ENCODE peak calls at places on chromosomes 12 and 14, in six cellular contexts. One of them, this sample, is unnamed.

GRCh38 chr14:23183479-23183878 is at the start of gene SLC7A8:
- DNase-seq in IMR-90: no peak
- DNase-seq in H9: peak; percentile 77
- DNase-seq in H1: peak; percentile 78
- DNase-seq in mesenchymal stem cell: no peak
- DNase-seq in trophoblast cell: no peak
- DNase-seq in this sample: no peak

GRCh38 chr14:93160353-93160801 is 24.3 kb downstream of the MOAP1 start:
- DNase-seq in IMR-90: no peak
- DNase-seq in H9: peak; percentile 54
- DNase-seq in H1: no peak
- DNase-seq in mesenchymal stem cell: no peak
- DNase-seq in trophoblast cell: peak; percentile 27
- DNase-seq in this sample: no peak

GRCh38 chr12:76445469-76445868 is 97.3 kb upstream of the BBS10 start:
- DNase-seq in IMR-90: peak; percentile 21
- DNase-seq in H9: no peak
- DNase-seq in H1: no peak
- DNase-seq in mesenchymal stem cell: no peak
- DNase-seq in trophoblast cell: no peak
- DNase-seq in this sample: no peak

GRCh38 chr12:53193953-53194716 is 12.9 kb downstream of the ITGB7 start:
- DNase-seq in IMR-90: no peak
- DNase-seq in H9: no peak
- DNase-seq in H1: no peak
- DNase-seq in mesenchymal stem cell: no peak
- DNase-seq in trophoblast cell: no peak
- DNase-seq in this sample: no peak

GRCh38 chr14:33297565-33297964 is 358.9 kb downstream of the NPAS3 start:
- DNase-seq in IMR-90: no peak
- DNase-seq in H9: peak; percentile 30
- DNase-seq in H1: no peak
- DNase-seq in mesenchymal stem cell: no peak
- DNase-seq in trophoblast cell: no peak
- DNase-seq in this sample: no peak

GRCh38 chr12:106780010-106780625 is 5.6 kb downstream of the RIC8B start:
- DNase-seq in IMR-90: peak; percentile 70
- DNase-seq in H9: no peak
- DNase-seq in H1: no peak
- DNase-seq in mesenchymal stem cell: peak; percentile 71
- DNase-seq in trophoblast cell: peak; percentile 96
- DNase-seq in this sample: no peak

GRCh38 chr12:84757978-84758377 is 154.6 kb downstream of the SLC6A15 start:
- DNase-seq in IMR-90: peak; percentile 50
- DNase-seq in H9: no peak
- DNase-seq in H1: no peak
- DNase-seq in mesenchymal stem cell: peak; percentile 75
- DNase-seq in trophoblast cell: no peak
- DNase-seq in this sample: no peak

GRCh38 chr12:105198961-105199360 is 37.0 kb downstream of the APPL2 start:
- DNase-seq in IMR-90: no peak
- DNase-seq in H9: no peak
- DNase-seq in H1: no peak
- DNase-seq in mesenchymal stem cell: no peak
- DNase-seq in trophoblast cell: no peak
- DNase-seq in this sample: no peak

GRCh38 chr12:111409403-111410228 is 3.9 kb downstream of the SH2B3 start:
- DNase-seq in IMR-90: peak; percentile 67
- DNase-seq in H9: peak; percentile 63
- DNase-seq in H1: no peak
- DNase-seq in mesenchymal stem cell: peak; percentile 94
- DNase-seq in trophoblast cell: no peak
- DNase-seq in this sample: no peak

GRCh38 chr14:104968153-104968527 is 10.0 kb downstream of the AHNAK2 start:
- DNase-seq in IMR-90: peak; percentile 35
- DNase-seq in H9: peak; percentile 69
- DNase-seq in H1: peak; percentile 79
- DNase-seq in mesenchymal stem cell: peak; percentile 70
- DNase-seq in trophoblast cell: peak; percentile 24
- DNase-seq in this sample: no peak

GRCh38 chr12:54191550-54192022 is 2.8 kb upstream of the SMUG1 start:
- DNase-seq in IMR-90: peak; percentile 79
- DNase-seq in H9: peak; percentile 89
- DNase-seq in H1: peak; percentile 85
- DNase-seq in mesenchymal stem cell: peak; percentile 86
- DNase-seq in trophoblast cell: peak; percentile 90
- DNase-seq in this sample: peak; percentile 91

GRCh38 chr14:37745657-37746056 is 150.2 kb downstream of the TTC6 start:
- DNase-seq in IMR-90: no peak
- DNase-seq in H9: no peak
- DNase-seq in H1: no peak
- DNase-seq in mesenchymal stem cell: no peak
- DNase-seq in trophoblast cell: no peak
- DNase-seq in this sample: no peak

DNA sequence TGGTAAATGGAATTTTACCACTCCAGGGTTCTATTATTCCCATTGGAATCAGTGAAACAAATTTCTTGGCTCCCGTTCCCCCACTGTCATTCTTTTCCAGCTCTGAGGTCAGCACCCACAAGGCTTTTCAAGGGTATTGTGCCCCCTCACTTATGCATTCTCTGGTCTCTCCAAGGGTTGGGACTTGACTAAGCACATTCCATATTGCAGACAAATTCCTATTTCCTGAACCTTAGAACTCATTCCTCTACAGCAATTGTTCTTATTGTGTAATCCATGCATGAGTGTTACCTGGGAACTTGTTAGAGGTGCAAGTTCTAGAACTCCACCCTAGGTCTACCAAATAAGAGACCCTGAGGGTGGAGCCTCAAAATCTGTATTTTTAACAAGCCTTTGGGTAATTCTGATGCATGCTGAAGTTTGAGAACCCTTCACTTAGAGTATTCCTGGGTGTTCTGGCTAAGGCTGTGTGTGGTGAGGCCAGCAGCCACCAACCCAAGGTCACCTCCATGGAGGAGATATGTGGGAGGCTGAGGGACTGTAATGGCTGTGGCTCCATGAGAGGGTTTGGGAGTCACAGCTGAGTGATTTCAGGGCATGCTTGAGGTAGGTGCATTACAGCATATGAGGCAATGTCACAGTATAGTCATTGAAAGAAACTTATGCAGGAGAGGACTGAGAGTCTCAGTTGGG is 150.9 kb downstream of the TTC6 start:
- DNase-seq in IMR-90: no peak
- DNase-seq in H9: no peak
- DNase-seq in H1: no peak
- DNase-seq in mesenchymal stem cell: no peak
- DNase-seq in trophoblast cell: no peak
- DNase-seq in this sample: no peak
- H3K14ac ChIP-seq in IMR-90: no peak overlapping the region
- H3K14ac ChIP-seq in H9: no peak overlapping the region
- H3K14ac ChIP-seq in H1: no peak overlapping the region
- H3K14ac ChIP-seq in mesenchymal stem cell: no peak overlapping the region
- H3K14ac ChIP-seq in trophoblast cell: no peak overlapping the region
- H3K14ac ChIP-seq in this sample: no peak overlapping the region

GRCh38 chr14:27077181-27077738 is 479.4 kb upstream of the NOVA1 start:
- DNase-seq in IMR-90: no peak
- DNase-seq in H9: no peak
- DNase-seq in H1: no peak
- DNase-seq in mesenchymal stem cell: no peak
- DNase-seq in trophoblast cell: no peak
- DNase-seq in this sample: no peak
- H4K8ac ChIP-seq in IMR-90: no peak overlapping the region
- H4K8ac ChIP-seq in H9: no peak overlapping the region
- H4K8ac ChIP-seq in H1: no peak overlapping the region
- H4K8ac ChIP-seq in mesenchymal stem cell: no peak overlapping the region
- H4K8ac ChIP-seq in trophoblast cell: no peak overlapping the region
- H4K8ac ChIP-seq in this sample: no peak overlapping the region

DNA sequence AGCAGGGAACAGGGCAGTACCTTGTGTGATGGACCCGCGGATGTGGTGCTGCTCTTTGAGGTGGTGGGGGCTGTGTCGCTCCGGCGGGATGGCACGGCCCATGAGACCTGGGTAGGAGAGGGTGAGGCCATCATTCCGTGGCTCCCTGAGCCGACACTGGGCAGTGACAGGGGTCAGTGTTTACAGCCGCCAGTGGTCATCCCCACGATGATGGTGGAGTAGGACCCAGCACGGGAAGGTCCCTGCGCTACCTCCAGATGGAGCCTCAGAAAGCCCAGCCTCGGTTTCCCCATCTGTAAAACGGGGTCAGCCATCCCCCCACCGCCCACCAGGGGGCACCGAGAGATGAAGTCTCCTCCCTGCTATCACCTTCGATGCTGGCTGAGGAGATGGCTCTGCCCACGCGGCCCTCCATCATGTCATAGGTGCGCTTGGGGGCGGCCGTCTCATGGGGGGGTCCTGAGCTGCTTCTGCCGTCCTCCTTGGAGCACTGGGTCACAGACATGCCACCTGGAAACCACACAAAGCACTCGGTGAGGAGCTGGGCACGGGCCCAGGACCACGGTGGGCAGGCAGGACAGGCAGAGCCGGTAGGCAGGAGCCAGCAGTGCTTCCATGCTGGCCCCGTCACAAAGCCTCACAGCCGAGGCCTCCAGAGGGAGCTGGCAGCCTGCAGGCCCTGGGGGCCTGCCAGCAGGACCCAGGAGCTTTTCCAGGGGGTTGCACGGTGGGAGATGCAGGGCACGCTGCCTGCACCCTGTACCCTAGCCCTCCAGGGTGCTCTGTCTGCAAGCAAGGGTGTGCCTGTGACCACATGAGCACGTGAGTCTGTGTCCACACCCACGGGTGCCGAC is 53.1 kb downstream of the RFLNA start:
- DNase-seq in IMR-90: no peak
- DNase-seq in H9: no peak
- DNase-seq in H1: peak; percentile 74
- DNase-seq in mesenchymal stem cell: no peak
- DNase-seq in trophoblast cell: no peak
- DNase-seq in this sample: no peak
- H3K14ac ChIP-seq in IMR-90: no peak overlapping the region
- H3K14ac ChIP-seq in H9: no peak overlapping the region
- H3K14ac ChIP-seq in H1: no peak overlapping the region
- H3K14ac ChIP-seq in mesenchymal stem cell: no peak overlapping the region
- H3K14ac ChIP-seq in trophoblast cell: no peak overlapping the region
- H3K14ac ChIP-seq in this sample: peak overlapping the region; percentile 75

GRCh38 chr12:51023625-51024395 is 2.4 kb downstream of the SLC11A2 start:
- DNase-seq in IMR-90: peak; percentile 27
- DNase-seq in H9: no peak
- DNase-seq in H1: no peak
- DNase-seq in mesenchymal stem cell: no peak
- DNase-seq in trophoblast cell: no peak
- DNase-seq in this sample: no peak

GRCh38 chr12:51027342-51027835 is 1.2 kb upstream of the SLC11A2 start:
- DNase-seq in IMR-90: no peak
- DNase-seq in H9: no peak
- DNase-seq in H1: no peak
- DNase-seq in mesenchymal stem cell: no peak
- DNase-seq in trophoblast cell: no peak
- DNase-seq in this sample: no peak

GRCh38 chr12:51025182-51025747 is 919 bp downstream of the SLC11A2 start:
- DNase-seq in IMR-90: no peak
- DNase-seq in H9: no peak
- DNase-seq in H1: no peak
- DNase-seq in mesenchymal stem cell: no peak
- DNase-seq in trophoblast cell: no peak
- DNase-seq in this sample: no peak

GRCh38 chr12:51028126-51028810 is 2.1 kb upstream of the SLC11A2 start:
- DNase-seq in IMR-90: peak; percentile 33
- DNase-seq in H9: peak; percentile 72
- DNase-seq in H1: no peak
- DNase-seq in mesenchymal stem cell: peak; percentile 59
- DNase-seq in trophoblast cell: peak; percentile 84
- DNase-seq in this sample: peak; percentile 21

GRCh38 chr12:51025748-51026654 is at the start of gene SLC11A2:
- DNase-seq in IMR-90: peak; percentile 90
- DNase-seq in H9: peak; percentile 99
- DNase-seq in H1: peak; percentile 95
- DNase-seq in mesenchymal stem cell: peak; percentile 94
- DNase-seq in trophoblast cell: peak; percentile 97
- DNase-seq in this sample: peak; percentile 94
- H4K8ac ChIP-seq in IMR-90: peak within 1 kb of the TSS; percentile 79
- H4K8ac ChIP-seq in H9: no peak within 1 kb of the TSS
- H4K8ac ChIP-seq in H1: peak within 1 kb of the TSS; percentile 96
- H4K8ac ChIP-seq in mesenchymal stem cell: peak within 1 kb of the TSS; percentile 97
- H4K8ac ChIP-seq in trophoblast cell: peak within 1 kb of the TSS; percentile 96
- H4K8ac ChIP-seq in this sample: peak within 1 kb of the TSS; percentile 57

GRCh38 chr12:116318738-116319050 is 41.2 kb upstream of the MED13L start:
- DNase-seq in IMR-90: no peak
- DNase-seq in H9: no peak
- DNase-seq in H1: no peak
- DNase-seq in mesenchymal stem cell: no peak
- DNase-seq in trophoblast cell: no peak
- DNase-seq in this sample: no peak
- H3K14ac ChIP-seq in IMR-90: peak overlapping the region; percentile 64
- H3K14ac ChIP-seq in H9: no peak overlapping the region
- H3K14ac ChIP-seq in H1: no peak overlapping the region
- H3K14ac ChIP-seq in mesenchymal stem cell: no peak overlapping the region
- H3K14ac ChIP-seq in trophoblast cell: no peak overlapping the region
- H3K14ac ChIP-seq in this sample: no peak overlapping the region

GRCh38 chr12:2795291-2796186 is 769 bp downstream of the FKBP4 start:
- DNase-seq in IMR-90: peak; percentile 41
- DNase-seq in H9: peak; percentile 59
- DNase-seq in H1: peak; percentile 77
- DNase-seq in mesenchymal stem cell: peak; percentile 70
- DNase-seq in trophoblast cell: peak; percentile 55
- DNase-seq in this sample: peak; percentile 53
- H4K8ac ChIP-seq in IMR-90: peak overlapping the region; percentile 17
- H4K8ac ChIP-seq in H9: no peak overlapping the region
- H4K8ac ChIP-seq in H1: peak overlapping the region; percentile 59
- H4K8ac ChIP-seq in mesenchymal stem cell: peak overlapping the region; percentile 48
- H4K8ac ChIP-seq in trophoblast cell: peak overlapping the region; percentile 90
- H4K8ac ChIP-seq in this sample: no peak overlapping the region

GRCh38 chr14:31197671-31198070 is 9.9 kb downstream of the HECTD1 start:
- DNase-seq in IMR-90: no peak
- DNase-seq in H9: no peak
- DNase-seq in H1: no peak
- DNase-seq in mesenchymal stem cell: no peak
- DNase-seq in trophoblast cell: no peak
- DNase-seq in this sample: no peak

GRCh38 chr14:31190717-31191263 is 16.8 kb downstream of the HECTD1 start:
- DNase-seq in IMR-90: no peak
- DNase-seq in H9: no peak
- DNase-seq in H1: no peak
- DNase-seq in mesenchymal stem cell: no peak
- DNase-seq in trophoblast cell: peak; percentile 52
- DNase-seq in this sample: no peak

GRCh38 chr14:31196839-31197477 is 10.6 kb downstream of the HECTD1 start:
- DNase-seq in IMR-90: no peak
- DNase-seq in H9: no peak
- DNase-seq in H1: no peak
- DNase-seq in mesenchymal stem cell: no peak
- DNase-seq in trophoblast cell: no peak
- DNase-seq in this sample: no peak

GRCh38 chr14:31194095-31194494 is 13.5 kb downstream of the HECTD1 start:
- DNase-seq in IMR-90: peak; percentile 54
- DNase-seq in H9: no peak
- DNase-seq in H1: no peak
- DNase-seq in mesenchymal stem cell: peak; percentile 61
- DNase-seq in trophoblast cell: no peak
- DNase-seq in this sample: no peak

GRCh38 chr14:31194661-31195060 is 12.9 kb downstream of the HECTD1 start:
- DNase-seq in IMR-90: no peak
- DNase-seq in H9: no peak
- DNase-seq in H1: no peak
- DNase-seq in mesenchymal stem cell: no peak
- DNase-seq in trophoblast cell: no peak
- DNase-seq in this sample: no peak
- H3K14ac ChIP-seq in IMR-90: no peak overlapping the region
- H3K14ac ChIP-seq in H9: no peak overlapping the region
- H3K14ac ChIP-seq in H1: no peak overlapping the region
- H3K14ac ChIP-seq in mesenchymal stem cell: no peak overlapping the region
- H3K14ac ChIP-seq in trophoblast cell: no peak overlapping the region
- H3K14ac ChIP-seq in this sample: no peak overlapping the region